ENCODE peak calls at places on chromosome 9, in nine cellular contexts. V, B, J, O, I, T, E, F and Z are unnamed samples.

GRCh38 chr9:124894741-124895170 is 32.8 kb downstream of the ARPC5L start:
- DNase-seq in B (no peak), F (peak), O (peak), V (peak), E (peak), I (no peak), T (peak), J (peak), Z (no peak)

GRCh38 chr9:89440951-89441654 is 56.8 kb downstream of the SEMA4D start:
- DNase-seq in J (no peak), V (no peak), I (no peak), B (no peak), E (no peak), F (no peak), T (no peak), O (no peak), Z (no peak)

GRCh38 chr9:136011703-136012496 is 50.7 kb upstream of the UBAC1 start:
- DNase-seq in I (peak), B (no peak), V (peak), J (no peak), T (no peak), E (no peak), F (no peak), O (no peak), Z (no peak)

GRCh38 chr9:72788966-72789365 is 163.9 kb downstream of the ALDH1A1 start:
- DNase-seq in F (no peak), T (no peak), O (no peak), I (no peak), E (no peak), B (no peak), J (peak), V (no peak), Z (no peak)

GRCh38 chr9:37444890-37445289 is 20.4 kb downstream of the ZBTB5 start:
- DNase-seq in F (no peak), T (no peak), V (no peak), O (no peak), J (no peak), I (no peak), B (no peak), E (no peak), Z (no peak)

GRCh38 chr9:108860354-108860753 is 1.7 kb upstream of the ACTL7A start:
- DNase-seq in I (no peak), F (no peak), O (no peak), J (no peak), B (no peak), T (no peak), E (no peak), V (peak), Z (no peak)

GRCh38 chr9:124239249-124240073 is 18.3 kb upstream of the NEK6 start:
- DNase-seq in B (no peak), E (no peak), J (no peak), T (peak), I (no peak), F (no peak), V (no peak), O (no peak), Z (no peak)

GRCh38 chr9:72585737-72586136 is 64.3 kb downstream of the TMC1 start:
- DNase-seq in V (peak), B (no peak), O (no peak), I (no peak), J (no peak), F (no peak), E (no peak), T (no peak), Z (no peak)

GRCh38 chr9:119322137-119322695 is 47.0 kb downstream of the BRINP1 start:
- DNase-seq in J (no peak), T (no peak), I (peak), V (peak), O (no peak), E (no peak), B (no peak), F (no peak), Z (no peak)

GRCh38 chr9:18666348-18666747 is 192.4 kb downstream of the ADAMTSL1 start:
- DNase-seq in V (peak), B (no peak), T (no peak), J (peak), I (no peak), O (no peak), E (no peak), F (no peak), Z (no peak)

GRCh38 chr9:92506184-92506857 is 24.0 kb upstream of the ASPN start:
- DNase-seq in I (no peak), J (peak), T (no peak), O (no peak), F (no peak), E (no peak), V (peak), B (no peak), Z (no peak)

GRCh38 chr9:22175972-22176545 is 167.0 kb upstream of the CDKN2B start:
- DNase-seq in F (no peak), B (no peak), V (no peak), E (no peak), T (no peak), O (no peak), J (no peak), I (no peak), Z (no peak)

GRCh38 chr9:136276716-136277115 is 27.2 kb downstream of the CCDC187 start:
- DNase-seq in T (no peak), I (no peak), E (no peak), F (no peak), J (no peak), V (no peak), B (no peak), O (no peak), Z (no peak)

GRCh38 chr9:133226219-133227171 is 17.4 kb upstream of the OBP2B start:
- DNase-seq in T (no peak), B (no peak), E (no peak), J (no peak), I (no peak), V (no peak), O (no peak), F (no peak), Z (no peak)

GRCh38 chr9:6973762-6974161 is 216.0 kb downstream of the KDM4C start:
- DNase-seq in V (peak), I (no peak), E (no peak), B (no peak), F (no peak), J (no peak), O (no peak), T (peak), Z (no peak)

GRCh38 chr9:136978073-136978864 is 965 bp downstream of the PTGDS start:
- DNase-seq in T (peak), O (peak), J (no peak), E (peak), V (peak), B (peak), F (peak), I (peak), Z (peak)

GRCh38 chr9:134551657-134552348 is 89.8 kb upstream of the COL5A1 start:
- DNase-seq in J (peak), I (peak), B (no peak), E (no peak), F (no peak), V (peak), O (no peak), T (no peak), Z (no peak)

GRCh38 chr9:106479679-106480078 is 383.3 kb upstream of the ZNF462 start:
- DNase-seq in J (no peak), F (no peak), E (no peak), V (no peak), B (no peak), T (no peak), O (no peak), I (no peak), Z (no peak)

GRCh38 chr9:129889461-129889935 is 54.2 kb downstream of the USP20 start:
- DNase-seq in B (no peak), F (no peak), T (no peak), V (no peak), J (no peak), O (no peak), I (no peak), E (peak), Z (no peak)

GRCh38 chr9:91144782-91145181 is 216.9 kb downstream of the AUH start:
- DNase-seq in E (no peak), O (no peak), J (peak), B (no peak), I (no peak), T (no peak), V (no peak), F (no peak), Z (no peak)

GRCh38 chr9:131667576-131667975 is 72.3 kb downstream of the RAPGEF1 start:
- DNase-seq in I (no peak), B (peak), V (no peak), F (peak), E (peak), O (peak), J (no peak), T (no peak), Z (no peak)

GRCh38 chr9:82231411-82231810 is 242.8 kb downstream of the SPATA31D1 start:
- DNase-seq in E (no peak), I (no peak), O (no peak), F (no peak), T (no peak), B (no peak), V (no peak), J (no peak), Z (no peak)

GRCh38 chr9:38180631-38181030 is 111.6 kb upstream of the SHB start:
- DNase-seq in O (no peak), V (no peak), B (no peak), F (no peak), T (no peak), I (no peak), E (no peak), J (no peak), Z (no peak)

GRCh38 chr9:93676310-93677054 is 100.1 kb downstream of the PHF2 start:
- DNase-seq in B (no peak), J (no peak), E (peak), O (no peak), I (peak), V (no peak), F (no peak), T (no peak), Z (no peak)

GRCh38 chr9:5095795-5096194 is 89.6 kb downstream of the INSL6 start:
- DNase-seq in T (no peak), O (no peak), V (no peak), I (no peak), J (no peak), F (no peak), B (no peak), E (no peak), Z (no peak)

GRCh38 chr9:89323257-89323841 is 5.0 kb downstream of the SECISBP2 start:
- DNase-seq in E (no peak), I (no peak), B (no peak), V (no peak), O (no peak), J (no peak), T (no peak), F (no peak), Z (no peak)

GRCh38 chr9:135584934-135585333 is 23.4 kb downstream of the PAEP start:
- DNase-seq in O (no peak), I (no peak), E (no peak), V (no peak), B (no peak), T (no peak), F (no peak), J (no peak), Z (no peak)

GRCh38 chr9:130196643-130197042 is 24.4 kb downstream of the NCS1 start:
- DNase-seq in T (no peak), E (no peak), F (peak), V (no peak), O (no peak), I (no peak), B (no peak), J (no peak), Z (peak)

GRCh38 chr9:133008824-133009223 is 22.0 kb upstream of the GTF3C5 start:
- DNase-seq in E (no peak), T (no peak), I (no peak), F (peak), J (no peak), O (no peak), V (no peak), B (no peak), Z (no peak)

GRCh38 chr9:132880311-132880661 is 1.6 kb downstream of the SPACA9 start:
- DNase-seq in E (no peak), O (no peak), V (no peak), I (no peak), B (no peak), J (no peak), T (no peak), F (no peak), Z (no peak)

GRCh38 chr9:124792257-124792975 is 15.5 kb downstream of the OLFML2A start:
- DNase-seq in V (no peak), O (no peak), I (no peak), T (no peak), E (no peak), J (no peak), F (peak), B (no peak), Z (no peak)